ENCODE peak calls at places on chromosomes 4 and X, in six cellular contexts. One of them, this sample, is unnamed.

GRCh38 chrX:69079278-69079677 is 86.0 kb downstream of the PJA1 start:
- DNase-seq in HT1080: no peak
- DNase-seq in AG04449: no peak
- DNase-seq in NCI-H1092: no peak
- DNase-seq in NCI-H748 treated with DMSO at 0.1 percent for 48 hours: no peak
- DNase-seq in hypothalamus: no peak
- DNase-seq in this sample: no peak

GRCh38 chrX:42414057-42414456 is 363.9 kb downstream of the PPP1R2C start:
- DNase-seq in HT1080: no peak
- DNase-seq in NCI-H748 treated with DMSO at 0.1 percent for 48 hours: no peak
- DNase-seq in AG04449: no peak
- DNase-seq in hypothalamus: no peak
- DNase-seq in NCI-H1092: no peak
- DNase-seq in this sample: no peak

GRCh38 chr4:176735300-176735699 is 57.4 kb downstream of the VEGFC start:
- DNase-seq in hypothalamus: no peak
- DNase-seq in HT1080: peak
- DNase-seq in NCI-H1092: no peak
- DNase-seq in NCI-H748 treated with DMSO at 0.1 percent for 48 hours: no peak
- DNase-seq in AG04449: no peak
- DNase-seq in this sample: no peak

GRCh38 chr4:47217291-47217690 is 185.9 kb downstream of the GABRB1 start:
- DNase-seq in NCI-H748 treated with DMSO at 0.1 percent for 48 hours: no peak
- DNase-seq in hypothalamus: no peak
- DNase-seq in NCI-H1092: no peak
- DNase-seq in AG04449: no peak
- DNase-seq in HT1080: no peak
- DNase-seq in this sample: no peak

GRCh38 chr4:8050555-8051206 is 107.9 kb downstream of the ABLIM2 start:
- DNase-seq in hypothalamus: peak
- DNase-seq in NCI-H748 treated with DMSO at 0.1 percent for 48 hours: peak
- DNase-seq in HT1080: no peak
- DNase-seq in AG04449: no peak
- DNase-seq in NCI-H1092: peak
- DNase-seq in this sample: no peak

GRCh38 chrX:153469811-153470410 is 465 bp downstream of the HAUS7 start:
- DNase-seq in HT1080: peak
- DNase-seq in NCI-H1092: no peak
- DNase-seq in hypothalamus: no peak
- DNase-seq in AG04449: no peak
- DNase-seq in NCI-H748 treated with DMSO at 0.1 percent for 48 hours: no peak
- DNase-seq in this sample: peak

GRCh38 chr4:181525641-181526040 is 717.6 kb upstream of the TENM3 start:
- DNase-seq in NCI-H1092: no peak
- DNase-seq in HT1080: no peak
- DNase-seq in NCI-H748 treated with DMSO at 0.1 percent for 48 hours: peak
- DNase-seq in hypothalamus: no peak
- DNase-seq in AG04449: no peak
- DNase-seq in this sample: no peak

GRCh38 chr4:76199664-76200211 is 13.9 kb downstream of the SCARB2 start:
- DNase-seq in NCI-H1092: peak
- DNase-seq in HT1080: no peak
- DNase-seq in NCI-H748 treated with DMSO at 0.1 percent for 48 hours: no peak
- DNase-seq in hypothalamus: peak
- DNase-seq in AG04449: no peak
- DNase-seq in this sample: no peak

GRCh38 chr4:76803522-76803921 is 94.4 kb downstream of the SOWAHB start:
- DNase-seq in AG04449: no peak
- DNase-seq in HT1080: peak
- DNase-seq in NCI-H1092: no peak
- DNase-seq in NCI-H748 treated with DMSO at 0.1 percent for 48 hours: peak
- DNase-seq in hypothalamus: no peak
- DNase-seq in this sample: no peak

GRCh38 chr4:2364654-2365053 is 53.8 kb downstream of the ZFYVE28 start:
- DNase-seq in AG04449: no peak
- DNase-seq in hypothalamus: no peak
- DNase-seq in NCI-H748 treated with DMSO at 0.1 percent for 48 hours: no peak
- DNase-seq in HT1080: no peak
- DNase-seq in NCI-H1092: no peak
- DNase-seq in this sample: no peak

GRCh38 chr4:165402375-165402774 is 23.6 kb downstream of the CPE start:
- DNase-seq in hypothalamus: no peak
- DNase-seq in NCI-H1092: no peak
- DNase-seq in NCI-H748 treated with DMSO at 0.1 percent for 48 hours: no peak
- DNase-seq in HT1080: no peak
- DNase-seq in AG04449: no peak
- DNase-seq in this sample: no peak

GRCh38 chr4:76622126-76622525 is 187.1 kb downstream of the SHROOM3 start:
- DNase-seq in HT1080: no peak
- DNase-seq in NCI-H1092: no peak
- DNase-seq in AG04449: no peak
- DNase-seq in NCI-H748 treated with DMSO at 0.1 percent for 48 hours: no peak
- DNase-seq in hypothalamus: no peak
- DNase-seq in this sample: no peak

GRCh38 chrX:35380808-35381700 is 417.1 kb upstream of the MAGEB16 start:
- DNase-seq in NCI-H1092: no peak
- DNase-seq in HT1080: peak
- DNase-seq in NCI-H748 treated with DMSO at 0.1 percent for 48 hours: peak
- DNase-seq in hypothalamus: no peak
- DNase-seq in AG04449: no peak
- DNase-seq in this sample: no peak

GRCh38 chrX:99308302-99308701 is 1101.8 kb downstream of the PCDH19 start:
- DNase-seq in NCI-H1092: no peak
- DNase-seq in HT1080: no peak
- DNase-seq in AG04449: no peak
- DNase-seq in NCI-H748 treated with DMSO at 0.1 percent for 48 hours: no peak
- DNase-seq in hypothalamus: no peak
- DNase-seq in this sample: no peak